ENCODE peak calls at places on chromosomes 13 and 19, in five cellular contexts. A is NB4, I is A549, L is suprapubic skin, Q is GM12891. X is an unnamed sample.

GRCh38 chr19:55528030-55528801 is 8.7 kb downstream of the SBK2 start:
- DNase-seq in A (no peak), I (peak; percentile 64), L (no peak), Q (no peak), X (no peak)

GRCh38 chr13:109275390-109275789 is 511.0 kb downstream of the IRS2 start:
- DNase-seq in A (no peak), I (no peak), L (no peak), Q (no peak), X (no peak)

GRCh38 chr13:98514268-98514667 is 62.6 kb downstream of the STK24 start:
- DNase-seq in A (no peak), I (no peak), L (no peak), Q (no peak), X (no peak)

GRCh38 chr13:103004790-103005307 is 61.4 kb downstream of the SLC10A2 start:
- DNase-seq in A (no peak), I (no peak), L (no peak), Q (no peak), X (no peak)

GRCh38 chr13:41917641-41918040 is 43.3 kb downstream of the VWA8 start:
- DNase-seq in A (peak; percentile 14), I (no peak), L (no peak), Q (no peak), X (no peak)

GRCh38 chr19:47134533-47134932 is 3.9 kb downstream of the SAE1 start:
- DNase-seq in A (no peak), I (no peak), L (no peak), Q (no peak), X (no peak)

GRCh38 chr19:34215006-34215665 is 39.2 kb upstream of the GARRE1 start:
- DNase-seq in A (no peak), I (no peak), L (no peak), Q (no peak), X (no peak)

GRCh38 chr13:79562557-79562956 is 81.6 kb downstream of the NDFIP2 start:
- DNase-seq in A (no peak), I (no peak), L (no peak), Q (no peak), X (no peak)

GRCh38 chr13:65966991-65967451 is 1263.1 kb downstream of the PCDH9 start:
- DNase-seq in A (peak; percentile 65), I (peak; percentile 66), L (no peak), Q (no peak), X (peak; percentile 1)

GRCh38 chr19:7833225-7834156 is 3.5 kb downstream of the EVI5L start:
- DNase-seq in A (no peak), I (peak; percentile 67), L (no peak), Q (no peak), X (peak; percentile 69)

GRCh38 chr13:112825875-112826274 is 136.0 kb downstream of the ATP11A start:
- DNase-seq in A (no peak), I (no peak), L (peak; percentile 29), Q (no peak), X (no peak)

GRCh38 chr13:33776510-33776909 is 41.4 kb upstream of the RFC3 start:
- DNase-seq in A (no peak), I (no peak), L (no peak), Q (no peak), X (no peak)

GRCh38 chr13:24068472-24068871 is 92.0 kb upstream of the SPATA13 start:
- DNase-seq in A (no peak), I (no peak), L (no peak), Q (no peak), X (no peak)

GRCh38 chr19:57465680-57466381 is 8.9 kb upstream of the VN1R1 start:
- DNase-seq in A (peak; percentile 62), I (peak; percentile 73), L (no peak), Q (no peak), X (no peak)

GRCh38 chr13:103788061-103788652 is 721.9 kb upstream of the SLC10A2 start:
- DNase-seq in A (no peak), I (no peak), L (no peak), Q (no peak), X (peak; percentile 18)

GRCh38 chr19:42420055-42420544 is 7.1 kb downstream of the LIPE start:
- DNase-seq in A (peak; percentile 58), I (peak; percentile 89), L (no peak), Q (peak; percentile 86), X (peak; percentile 62)

GRCh38 chr19:30063184-30064020 is 121.4 kb downstream of the URI1 start:
- DNase-seq in A (no peak), I (no peak), L (peak; percentile 18), Q (no peak), X (no peak)

GRCh38 chr13:45122941-45123340 is 2.6 kb downstream of the GTF2F2 start:
- DNase-seq in A (no peak), I (no peak), L (no peak), Q (no peak), X (no peak)

GRCh38 chr13:77457989-77458388 is 77.5 kb upstream of the SCEL start:
- DNase-seq in A (no peak), I (no peak), L (no peak), Q (no peak), X (no peak)

GRCh38 chr13:97855570-97855970 is 97.9 kb upstream of the IPO5 start:
- DNase-seq in A (peak; percentile 65), I (peak; percentile 65), L (no peak), Q (no peak), X (peak; percentile 63)

GRCh38 chr13:98954313-98954712 is 23.6 kb downstream of the DOCK9 start:
- DNase-seq in A (no peak), I (no peak), L (no peak), Q (no peak), X (no peak)

GRCh38 chr19:15453906-15454305 is 4.2 kb upstream of the WIZ start:
- DNase-seq in A (no peak), I (no peak), L (no peak), Q (no peak), X (no peak)

GRCh38 chr13:75685239-75685697 is 49.1 kb downstream of the LMO7 start:
- DNase-seq in A (no peak), I (peak; percentile 52), L (no peak), Q (no peak), X (no peak)

GRCh38 chr13:21834511-21834910 is 163.6 kb downstream of the FGF9 start:
- DNase-seq in A (no peak), I (no peak), L (no peak), Q (no peak), X (no peak)

GRCh38 chr13:46119883-46120614 is 15.2 kb upstream of the CPB2 start:
- DNase-seq in A (no peak), I (peak; percentile 28), L (no peak), Q (no peak), X (peak; percentile 25)

GRCh38 chr13:99895999-99896695 is 75.4 kb downstream of the ZIC5 start:
- DNase-seq in A (no peak), I (no peak), L (no peak), Q (no peak), X (no peak)

GRCh38 chr13:38686635-38687245 is at the start of gene FREM2:
- DNase-seq in A (no peak), I (peak; percentile 23), L (no peak), Q (no peak), X (no peak)

GRCh38 chr19:39704181-39705044 is at the start of gene LGALS14:
- DNase-seq in A (no peak), I (no peak), L (no peak), Q (no peak), X (no peak)
- TF ChIP-seq POLR2A in A (no peak), I (no peak), L (no peak), Q (no peak), X (no peak)

GRCh38 chr19:4062576-4063368 is 3.9 kb downstream of the ZBTB7A start:
- DNase-seq in A (no peak), I (no peak), L (no peak), Q (no peak), X (no peak)

GRCh38 chr19:4064073-4064550 is 2.6 kb downstream of the ZBTB7A start:
- DNase-seq in A (no peak), I (no peak), L (no peak), Q (no peak), X (no peak)

GRCh38 chr19:4064551-4065260 is 2.0 kb downstream of the ZBTB7A start:
- DNase-seq in A (peak; percentile 62), I (no peak), L (no peak), Q (no peak), X (peak; percentile 78)

GRCh38 chr19:4061683-4062575 is 4.8 kb downstream of the ZBTB7A start:
- DNase-seq in A (no peak), I (no peak), L (no peak), Q (no peak), X (no peak)

DNA sequence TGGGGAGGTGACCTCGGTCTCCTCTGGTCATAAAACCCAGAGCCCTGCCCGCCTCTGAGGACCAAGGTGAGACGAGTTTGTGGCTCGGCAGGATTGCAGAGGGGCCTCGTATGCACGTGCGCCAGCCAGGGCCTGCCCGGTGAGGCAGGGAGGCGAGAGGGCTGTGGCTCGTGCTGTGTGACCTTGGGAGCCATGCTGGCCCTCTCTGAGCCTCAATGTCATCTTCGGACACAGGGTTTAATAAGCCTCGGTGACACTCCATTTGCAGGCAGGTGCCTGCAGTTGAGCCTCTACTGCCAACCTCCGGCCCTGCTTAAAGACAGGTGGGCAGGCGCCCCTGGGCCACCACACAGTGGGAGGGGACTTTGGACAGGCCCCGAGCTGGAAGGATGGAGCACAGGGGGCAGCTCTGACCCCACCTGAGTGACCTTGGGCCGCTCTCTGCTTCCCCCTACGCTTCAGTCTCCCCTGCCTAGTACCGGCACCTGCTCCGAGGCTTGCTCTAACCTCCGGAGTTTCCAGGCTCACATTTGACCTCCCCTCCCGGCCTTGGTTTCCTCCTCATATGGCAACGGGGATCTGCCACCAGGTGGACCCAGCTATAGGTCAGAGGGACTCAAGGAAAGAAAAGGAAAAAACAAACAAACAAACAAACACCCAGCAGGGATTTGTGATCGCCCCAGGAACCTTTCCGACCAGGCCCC is 3.2 kb downstream of the ZBTB7A start:
- DNase-seq in A (no peak), I (peak; percentile 38), L (no peak), Q (no peak), X (peak; percentile 59)
- TF ChIP-seq POLR2A in A (no peak), I (no peak), L (no peak), Q (no peak), X (peak; percentile 36)

GRCh38 chr19:3309724-3310123 is 56.7 kb upstream of the NFIC start:
- DNase-seq in A (no peak), I (no peak), L (no peak), Q (no peak), X (no peak)

GRCh38 chr19:3302755-3303154 is 63.6 kb upstream of the NFIC start:
- DNase-seq in A (peak; percentile 30), I (peak; percentile 68), L (no peak), Q (no peak), X (no peak)

GRCh38 chr19:3310280-3310679 is 56.1 kb upstream of the NFIC start:
- DNase-seq in A (no peak), I (no peak), L (no peak), Q (no peak), X (no peak)

GRCh38 chr19:3310711-3311110 is 55.7 kb upstream of the NFIC start:
- DNase-seq in A (no peak), I (no peak), L (no peak), Q (no peak), X (no peak)

GRCh38 chr19:3304871-3305423 is 61.4 kb upstream of the NFIC start:
- DNase-seq in A (peak; percentile 71), I (peak; percentile 72), L (no peak), Q (peak; percentile 75), X (peak; percentile 57)
- TF ChIP-seq POLR2A in A (no peak), I (no peak), L (no peak), Q (no peak), X (no peak)

DNA sequence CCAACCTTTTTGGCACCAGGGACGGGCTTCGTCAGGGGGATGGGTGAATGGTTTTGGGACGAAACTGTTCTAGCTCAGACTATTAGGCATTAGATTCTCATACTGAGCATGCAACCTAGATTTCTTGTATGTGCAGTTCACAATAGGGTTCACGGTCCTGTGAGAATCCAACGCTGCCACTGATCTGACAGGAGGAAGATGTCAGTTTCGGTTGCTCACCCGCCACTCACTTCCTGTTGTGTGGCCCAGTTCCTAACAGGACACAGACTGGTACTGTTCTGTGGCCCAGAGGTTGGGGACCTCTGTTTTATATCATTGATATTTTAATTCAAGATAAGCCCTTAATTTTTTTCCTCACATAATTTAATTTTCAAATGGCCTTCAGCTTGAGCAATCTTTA is 26.7 kb upstream of the TDRD3 start:
- DNase-seq in A (no peak), I (no peak), L (no peak), Q (no peak), X (no peak)
- TF ChIP-seq POLR2A in A (no peak), I (no peak), L (no peak), Q (no peak), X (no peak)